ENCODE peak calls at places on chromosomes 5 and 9, in five cellular contexts. One of them, this sample, is unnamed.

GRCh38 chr9:134182554-134183219 is 18.3 kb upstream of the RNU6ATAC start:
- DNase-seq in astrocyte of the spinal cord: no peak
- DNase-seq in spleen: peak
- DNase-seq in fibroblast of pulmonary artery: peak
- DNase-seq in psoas muscle: no peak
- DNase-seq in this sample: no peak

GRCh38 chr9:2545881-2546490 is 75.6 kb upstream of the VLDLR start:
- DNase-seq in astrocyte of the spinal cord: no peak
- DNase-seq in spleen: no peak
- DNase-seq in fibroblast of pulmonary artery: no peak
- DNase-seq in psoas muscle: no peak
- DNase-seq in this sample: no peak

GRCh38 chr5:159899067-159900049 is 16.9 kb upstream of the ADRA1B start:
- DNase-seq in astrocyte of the spinal cord: peak
- DNase-seq in spleen: no peak
- DNase-seq in fibroblast of pulmonary artery: no peak
- DNase-seq in psoas muscle: no peak
- DNase-seq in this sample: peak

GRCh38 chr9:20321683-20322082 is 300.6 kb downstream of the MLLT3 start:
- DNase-seq in astrocyte of the spinal cord: no peak
- DNase-seq in spleen: no peak
- DNase-seq in fibroblast of pulmonary artery: no peak
- DNase-seq in psoas muscle: no peak
- DNase-seq in this sample: no peak

GRCh38 chr9:100575765-100576368 is 2.0 kb upstream of the CAVIN4 start:
- DNase-seq in astrocyte of the spinal cord: peak
- DNase-seq in spleen: no peak
- DNase-seq in fibroblast of pulmonary artery: peak
- DNase-seq in psoas muscle: no peak
- DNase-seq in this sample: peak

GRCh38 chr9:33687779-33688178 is 107.6 kb upstream of the PRSS3 start:
- DNase-seq in astrocyte of the spinal cord: no peak
- DNase-seq in spleen: no peak
- DNase-seq in fibroblast of pulmonary artery: peak
- DNase-seq in psoas muscle: no peak
- DNase-seq in this sample: no peak

GRCh38 chr9:95425910-95426551 is 90.7 kb downstream of the PTCH1 start:
- DNase-seq in astrocyte of the spinal cord: peak
- DNase-seq in spleen: no peak
- DNase-seq in fibroblast of pulmonary artery: peak
- DNase-seq in psoas muscle: no peak
- DNase-seq in this sample: no peak

GRCh38 chr5:128002420-128002819 is 81.1 kb upstream of the SLC12A2 start:
- DNase-seq in astrocyte of the spinal cord: peak
- DNase-seq in spleen: no peak
- DNase-seq in fibroblast of pulmonary artery: no peak
- DNase-seq in psoas muscle: no peak
- DNase-seq in this sample: no peak

GRCh38 chr5:98975223-98975622 is 46.4 kb upstream of the CHD1 start:
- DNase-seq in astrocyte of the spinal cord: no peak
- DNase-seq in spleen: no peak
- DNase-seq in fibroblast of pulmonary artery: no peak
- DNase-seq in psoas muscle: no peak
- DNase-seq in this sample: no peak

GRCh38 chr5:180352976-180353225 is 235 bp downstream of the GFPT2 start:
- DNase-seq in astrocyte of the spinal cord: no peak
- DNase-seq in spleen: no peak
- DNase-seq in fibroblast of pulmonary artery: no peak
- DNase-seq in psoas muscle: no peak
- DNase-seq in this sample: no peak

GRCh38 chr5:95959051-95959963 is 2.3 kb downstream of the ELL2 start:
- DNase-seq in astrocyte of the spinal cord: no peak
- DNase-seq in spleen: no peak
- DNase-seq in fibroblast of pulmonary artery: peak
- DNase-seq in psoas muscle: no peak
- DNase-seq in this sample: no peak

GRCh38 chr9:32866292-32866691 is 83.0 kb downstream of the TMEM215 start:
- DNase-seq in astrocyte of the spinal cord: no peak
- DNase-seq in spleen: no peak
- DNase-seq in fibroblast of pulmonary artery: no peak
- DNase-seq in psoas muscle: no peak
- DNase-seq in this sample: no peak

GRCh38 chr5:122259995-122260394 is 52.0 kb upstream of the SNCAIP start:
- DNase-seq in astrocyte of the spinal cord: peak
- DNase-seq in spleen: no peak
- DNase-seq in fibroblast of pulmonary artery: peak
- DNase-seq in psoas muscle: no peak
- DNase-seq in this sample: peak

GRCh38 chr9:136484153-136485048 is 1.6 kb upstream of the SEC16A start:
- DNase-seq in astrocyte of the spinal cord: no peak
- DNase-seq in spleen: peak
- DNase-seq in fibroblast of pulmonary artery: no peak
- DNase-seq in psoas muscle: no peak
- DNase-seq in this sample: peak

GRCh38 chr5:72379936-72380335 is 59.8 kb downstream of the PTCD2 start:
- DNase-seq in astrocyte of the spinal cord: no peak
- DNase-seq in spleen: no peak
- DNase-seq in fibroblast of pulmonary artery: no peak
- DNase-seq in psoas muscle: no peak
- DNase-seq in this sample: peak

GRCh38 chr5:67305913-67306710 is 109.5 kb upstream of the CD180 start:
- DNase-seq in astrocyte of the spinal cord: peak
- DNase-seq in spleen: no peak
- DNase-seq in fibroblast of pulmonary artery: peak
- DNase-seq in psoas muscle: no peak
- DNase-seq in this sample: no peak

GRCh38 chr5:10106806-10107205 is 142.9 kb downstream of the ATPSCKMT start:
- DNase-seq in astrocyte of the spinal cord: no peak
- DNase-seq in spleen: no peak
- DNase-seq in fibroblast of pulmonary artery: no peak
- DNase-seq in psoas muscle: no peak
- DNase-seq in this sample: peak

GRCh38 chr9:114309096-114309495 is 13.8 kb upstream of the ORM1 start:
- DNase-seq in astrocyte of the spinal cord: no peak
- DNase-seq in spleen: peak
- DNase-seq in fibroblast of pulmonary artery: no peak
- DNase-seq in psoas muscle: no peak
- DNase-seq in this sample: no peak

GRCh38 chr5:80154749-80155148 is 101.1 kb downstream of the SERINC5 start:
- DNase-seq in astrocyte of the spinal cord: no peak
- DNase-seq in spleen: no peak
- DNase-seq in fibroblast of pulmonary artery: no peak
- DNase-seq in psoas muscle: no peak
- DNase-seq in this sample: no peak

GRCh38 chr5:4976918-4977317 is 163.2 kb upstream of the ADAMTS16 start:
- DNase-seq in astrocyte of the spinal cord: peak
- DNase-seq in spleen: no peak
- DNase-seq in fibroblast of pulmonary artery: no peak
- DNase-seq in psoas muscle: no peak
- DNase-seq in this sample: no peak

GRCh38 chr9:137007816-137008270 is 11.5 kb upstream of the CLIC3 start:
- DNase-seq in astrocyte of the spinal cord: no peak
- DNase-seq in spleen: no peak
- DNase-seq in fibroblast of pulmonary artery: no peak
- DNase-seq in psoas muscle: no peak
- DNase-seq in this sample: no peak

GRCh38 chr5:115983519-115983918 is 21.2 kb downstream of the LVRN start:
- DNase-seq in astrocyte of the spinal cord: no peak
- DNase-seq in spleen: no peak
- DNase-seq in fibroblast of pulmonary artery: no peak
- DNase-seq in psoas muscle: no peak
- DNase-seq in this sample: no peak

GRCh38 chr9:90970603-90971002 is 169.0 kb downstream of the SYK start:
- DNase-seq in astrocyte of the spinal cord: peak
- DNase-seq in spleen: no peak
- DNase-seq in fibroblast of pulmonary artery: no peak
- DNase-seq in psoas muscle: no peak
- DNase-seq in this sample: no peak

DNA sequence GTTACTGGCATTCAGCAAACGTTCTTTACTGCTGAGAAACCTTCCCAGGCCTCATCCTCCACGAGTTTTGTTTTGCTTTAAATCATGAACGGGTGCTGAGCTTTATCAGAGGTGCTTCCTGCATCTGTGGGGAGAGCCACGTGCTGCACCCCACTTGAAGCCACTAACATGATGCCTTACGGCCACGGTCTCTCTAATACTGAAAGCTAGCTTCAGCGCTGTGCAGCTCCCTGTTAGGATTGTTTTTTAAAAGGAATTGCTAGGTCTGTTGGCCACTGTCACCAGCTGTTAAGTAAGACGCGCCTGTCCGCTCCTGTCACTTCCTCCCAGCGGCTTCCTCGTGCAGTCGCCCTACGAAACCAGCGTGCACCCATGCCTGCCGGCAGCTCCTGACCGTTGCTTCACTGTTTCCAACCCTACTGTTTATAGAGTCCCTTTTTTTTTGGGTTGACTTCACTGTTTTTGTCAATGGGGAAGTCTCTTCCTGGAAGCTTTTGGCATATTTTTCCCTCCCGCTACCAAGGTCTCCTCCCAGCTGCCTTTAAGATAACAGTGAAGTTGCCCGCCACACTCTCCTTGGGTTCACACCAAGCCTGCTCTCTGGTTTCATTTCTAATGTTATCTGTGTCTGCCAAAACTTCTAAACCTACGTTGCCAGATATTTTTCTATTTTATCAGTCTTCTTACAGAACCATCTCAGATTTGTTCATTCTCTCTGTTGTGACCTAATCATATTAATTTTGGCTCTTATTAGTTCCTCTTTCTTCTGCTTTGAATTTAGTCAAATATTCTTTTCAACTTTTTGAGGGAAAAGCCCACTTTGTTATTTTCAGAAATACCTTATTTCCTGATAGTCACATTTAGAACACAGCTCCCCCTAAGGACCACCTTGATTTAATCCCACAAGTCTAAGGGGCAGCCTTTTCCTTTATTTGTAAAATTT is 20.2 kb downstream of the LPCAT1 start:
- DNase-seq in astrocyte of the spinal cord: no peak
- DNase-seq in spleen: peak
- DNase-seq in fibroblast of pulmonary artery: peak
- DNase-seq in psoas muscle: no peak
- DNase-seq in this sample: no peak
- TF ChIP-seq CTCF in astrocyte of the spinal cord: peak
- TF ChIP-seq CTCF in spleen: no peak
- TF ChIP-seq CTCF in fibroblast of pulmonary artery: no peak
- TF ChIP-seq CTCF in psoas muscle: no peak
- TF ChIP-seq CTCF in this sample: peak

DNA sequence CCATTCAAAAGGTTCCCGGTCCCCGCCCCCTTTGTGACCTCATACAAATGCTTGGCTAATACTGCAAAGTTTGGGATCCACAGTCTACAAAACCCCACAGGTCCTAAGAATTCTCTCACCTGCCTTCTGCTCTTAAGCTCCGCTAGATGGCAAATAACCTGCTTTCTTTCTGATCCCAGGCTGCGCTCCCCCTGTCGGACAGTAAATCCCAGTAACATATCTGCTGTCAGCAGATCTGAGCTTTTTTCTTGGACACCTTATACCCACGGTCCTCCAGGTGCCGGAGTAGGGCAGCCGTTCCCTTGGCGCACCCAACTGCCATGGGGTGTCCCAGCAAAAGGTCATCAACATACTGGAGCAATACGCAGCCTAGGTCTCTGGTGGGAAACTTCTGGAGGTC is 39.0 kb upstream of the PPP1R26 start:
- DNase-seq in astrocyte of the spinal cord: no peak
- DNase-seq in spleen: no peak
- DNase-seq in fibroblast of pulmonary artery: no peak
- DNase-seq in psoas muscle: no peak
- DNase-seq in this sample: no peak
- TF ChIP-seq CTCF in astrocyte of the spinal cord: no peak
- TF ChIP-seq CTCF in spleen: no peak
- TF ChIP-seq CTCF in fibroblast of pulmonary artery: no peak
- TF ChIP-seq CTCF in psoas muscle: no peak
- TF ChIP-seq CTCF in this sample: peak

DNA sequence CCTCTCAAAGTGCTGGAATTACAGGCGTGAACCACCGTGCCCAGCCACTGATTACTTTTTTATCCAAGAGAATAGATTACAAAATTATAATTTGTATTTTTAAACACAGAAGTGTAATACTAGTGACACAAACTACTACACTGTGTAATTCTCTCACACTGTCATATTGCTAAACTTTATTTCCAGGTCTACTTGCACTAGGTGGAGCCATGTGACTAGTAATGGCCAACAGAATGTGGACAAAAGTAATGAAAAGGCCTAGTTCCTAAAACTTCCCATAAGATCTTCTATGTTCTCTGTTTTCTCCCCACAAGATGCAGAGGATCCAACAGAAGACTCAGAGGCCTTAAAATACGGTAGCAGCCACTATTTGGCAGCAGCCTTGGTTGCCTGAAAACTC is 27.3 kb downstream of the NADK2 start:
- DNase-seq in astrocyte of the spinal cord: no peak
- DNase-seq in spleen: no peak
- DNase-seq in fibroblast of pulmonary artery: no peak
- DNase-seq in psoas muscle: no peak
- DNase-seq in this sample: no peak
- TF ChIP-seq CTCF in astrocyte of the spinal cord: no peak
- TF ChIP-seq CTCF in spleen: no peak
- TF ChIP-seq CTCF in fibroblast of pulmonary artery: no peak
- TF ChIP-seq CTCF in psoas muscle: no peak
- TF ChIP-seq CTCF in this sample: no peak

GRCh38 chr5:167968784-167969183 is 322.7 kb upstream of the WWC1 start:
- DNase-seq in astrocyte of the spinal cord: no peak
- DNase-seq in spleen: no peak
- DNase-seq in fibroblast of pulmonary artery: no peak
- DNase-seq in psoas muscle: no peak
- DNase-seq in this sample: no peak

GRCh38 chr5:167970002-167970401 is 321.4 kb upstream of the WWC1 start:
- DNase-seq in astrocyte of the spinal cord: peak
- DNase-seq in spleen: no peak
- DNase-seq in fibroblast of pulmonary artery: peak
- DNase-seq in psoas muscle: no peak
- DNase-seq in this sample: peak

GRCh38 chr5:167971706-167972105 is 319.7 kb upstream of the WWC1 start:
- DNase-seq in astrocyte of the spinal cord: no peak
- DNase-seq in spleen: no peak
- DNase-seq in fibroblast of pulmonary artery: no peak
- DNase-seq in psoas muscle: no peak
- DNase-seq in this sample: no peak

GRCh38 chr5:167964529-167964928 is 326.9 kb upstream of the WWC1 start:
- DNase-seq in astrocyte of the spinal cord: no peak
- DNase-seq in spleen: no peak
- DNase-seq in fibroblast of pulmonary artery: no peak
- DNase-seq in psoas muscle: no peak
- DNase-seq in this sample: no peak

DNA sequence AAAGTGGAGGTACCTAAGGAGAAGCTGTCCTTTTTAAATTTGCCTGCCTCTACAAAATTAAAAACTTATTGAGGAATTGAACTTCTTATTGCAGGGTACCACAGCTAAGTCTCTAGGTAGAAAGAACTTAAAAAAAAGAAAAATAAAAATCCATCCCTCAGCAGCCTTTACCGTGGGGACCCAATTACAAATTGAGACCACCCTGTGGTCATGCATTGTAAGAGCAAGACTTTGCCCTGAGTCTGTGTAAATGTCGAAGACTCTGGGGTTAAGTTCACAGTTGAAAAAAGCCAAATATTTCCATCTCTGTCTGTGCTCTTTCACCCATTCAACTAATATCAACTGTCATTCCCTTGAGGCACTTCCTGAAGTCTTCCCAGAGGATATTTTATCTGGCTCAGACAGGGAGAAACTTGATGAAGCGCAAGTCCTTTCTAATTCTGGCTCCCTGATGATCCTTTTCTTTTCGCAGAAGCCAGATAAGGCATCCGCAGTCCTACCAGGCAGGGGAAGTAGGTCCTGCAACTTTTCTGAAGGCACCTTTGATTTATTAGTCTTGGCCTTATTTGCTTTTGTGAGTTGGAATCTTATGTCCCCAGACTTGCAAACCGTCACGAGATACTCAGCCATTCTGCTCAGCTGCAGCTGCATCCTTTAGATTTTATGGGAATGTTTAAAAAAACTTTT is 323.8 kb upstream of the WWC1 start:
- DNase-seq in astrocyte of the spinal cord: no peak
- DNase-seq in spleen: no peak
- DNase-seq in fibroblast of pulmonary artery: no peak
- DNase-seq in psoas muscle: no peak
- DNase-seq in this sample: no peak
- TF ChIP-seq CTCF in astrocyte of the spinal cord: peak
- TF ChIP-seq CTCF in spleen: no peak
- TF ChIP-seq CTCF in fibroblast of pulmonary artery: peak
- TF ChIP-seq CTCF in psoas muscle: no peak
- TF ChIP-seq CTCF in this sample: peak